ENCODE peak calls at places on chromosomes 5 and 9, in four cellular contexts. E, Y, Z and G are unnamed samples.

GRCh38 chr5:56829137-56829536 is 13.8 kb downstream of the MAP3K1 start:
- DNase-seq in E (no peak), Y (peak), Z (no peak), G (no peak)

GRCh38 chr5:92518318-92518913 is 1062.6 kb downstream of the NR2F1-AS1 start:
- DNase-seq in E (peak), Y (no peak), Z (no peak), G (peak)

GRCh38 chr9:22342489-22343217 is 104.0 kb upstream of the DMRTA1 start:
- DNase-seq in E (no peak), Y (no peak), Z (no peak), G (peak)

GRCh38 chr9:97315550-97315949 is 8.1 kb downstream of the CCDC180 start:
- DNase-seq in E (no peak), Y (peak), Z (no peak), G (no peak)

GRCh38 chr5:9557696-9558095 is 11.8 kb upstream of the SEMA5A start:
- DNase-seq in E (no peak), Y (no peak), Z (no peak), G (no peak)

GRCh38 chr5:10250804-10251276 is 760 bp downstream of the CCT5 start:
- DNase-seq in E (no peak), Y (no peak), Z (no peak), G (no peak)

GRCh38 chr9:95966303-95966702 is 90.8 kb downstream of the ERCC6L2 start:
- DNase-seq in E (no peak), Y (no peak), Z (no peak), G (no peak)

GRCh38 chr5:178983728-178984127 is 11.4 kb downstream of the GRM6 start:
- DNase-seq in E (no peak), Y (no peak), Z (no peak), G (no peak)

GRCh38 chr5:69035665-69036064 is 58.1 kb upstream of the SLC30A5 start:
- DNase-seq in E (no peak), Y (no peak), Z (no peak), G (no peak)

GRCh38 chr5:5304361-5305035 is 118.0 kb upstream of the ICE1 start:
- DNase-seq in E (no peak), Y (no peak), Z (no peak), G (no peak)

GRCh38 chr9:136482046-136482792 is 621 bp downstream of the SEC16A start:
- DNase-seq in E (no peak), Y (peak), Z (no peak), G (no peak)

GRCh38 chr5:142922223-142922952 is 152.2 kb downstream of the ARHGAP26 start:
- DNase-seq in E (peak), Y (peak), Z (no peak), G (peak)
- TF ChIP-seq JUN in E (peak), Y (no peak), Z (no peak), G (peak)

GRCh38 chr9:98986866-98987653 is 43.4 kb downstream of the COL15A1 start:
- DNase-seq in E (no peak), Y (no peak), Z (no peak), G (no peak)

GRCh38 chr9:98990181-98990870 is 46.6 kb downstream of the COL15A1 start:
- DNase-seq in E (no peak), Y (no peak), Z (no peak), G (no peak)

GRCh38 chr9:98991981-98992884 is 48.5 kb downstream of the COL15A1 start:
- DNase-seq in E (no peak), Y (no peak), Z (no peak), G (no peak)

GRCh38 chr9:98992885-98993569 is 49.3 kb downstream of the COL15A1 start:
- DNase-seq in E (no peak), Y (no peak), Z (no peak), G (no peak)

DNA sequence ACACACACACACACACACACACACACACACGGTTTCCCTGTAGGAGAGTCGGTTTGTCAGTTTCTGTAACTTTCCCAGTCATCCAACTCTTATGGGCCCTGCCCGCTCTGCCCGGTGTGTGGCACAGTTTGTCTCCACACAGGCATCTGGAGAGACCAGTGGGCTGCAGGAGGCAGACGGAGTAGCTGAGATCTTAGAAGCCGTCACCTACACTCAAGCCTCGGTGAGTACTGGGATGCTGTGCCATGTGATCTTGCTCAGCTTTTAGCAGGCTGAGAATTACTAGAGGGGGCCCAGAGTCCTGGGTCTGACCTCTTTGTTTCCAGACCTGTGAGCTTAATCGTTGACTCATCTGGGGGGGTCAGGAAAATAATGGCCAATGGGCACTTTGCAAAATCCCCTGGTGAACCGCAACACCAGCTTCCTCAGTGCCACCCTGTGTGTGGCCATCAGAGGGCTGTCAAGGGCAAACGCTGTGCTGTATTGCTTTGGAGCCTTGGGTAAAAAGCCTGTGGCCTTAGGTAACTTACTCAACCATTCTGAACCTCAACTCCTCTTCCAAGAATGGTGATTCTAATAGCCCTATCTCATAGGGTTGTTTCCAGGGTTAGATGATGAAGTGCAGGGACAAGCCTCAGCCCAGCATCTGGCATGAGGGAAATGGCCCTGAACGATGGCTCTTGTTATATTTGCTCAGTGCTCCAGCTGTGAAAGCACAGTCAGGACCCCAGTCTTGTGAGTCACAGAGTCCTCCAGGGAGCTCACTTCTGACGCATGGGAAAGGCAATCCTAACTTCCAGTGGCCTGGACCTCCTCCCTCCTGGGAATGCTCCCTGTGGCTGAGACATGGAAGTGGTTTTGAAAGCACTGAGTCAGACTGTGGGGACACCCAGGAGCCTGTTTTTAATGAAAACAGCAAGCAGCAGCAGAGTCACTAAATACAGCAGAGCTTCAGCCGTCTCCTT is 45.6 kb downstream of the COL15A1 start:
- DNase-seq in E (peak), Y (no peak), Z (no peak), G (peak)
- TF ChIP-seq CTCF in E (peak), Y (no peak), Z (peak), G (no peak)

DNA sequence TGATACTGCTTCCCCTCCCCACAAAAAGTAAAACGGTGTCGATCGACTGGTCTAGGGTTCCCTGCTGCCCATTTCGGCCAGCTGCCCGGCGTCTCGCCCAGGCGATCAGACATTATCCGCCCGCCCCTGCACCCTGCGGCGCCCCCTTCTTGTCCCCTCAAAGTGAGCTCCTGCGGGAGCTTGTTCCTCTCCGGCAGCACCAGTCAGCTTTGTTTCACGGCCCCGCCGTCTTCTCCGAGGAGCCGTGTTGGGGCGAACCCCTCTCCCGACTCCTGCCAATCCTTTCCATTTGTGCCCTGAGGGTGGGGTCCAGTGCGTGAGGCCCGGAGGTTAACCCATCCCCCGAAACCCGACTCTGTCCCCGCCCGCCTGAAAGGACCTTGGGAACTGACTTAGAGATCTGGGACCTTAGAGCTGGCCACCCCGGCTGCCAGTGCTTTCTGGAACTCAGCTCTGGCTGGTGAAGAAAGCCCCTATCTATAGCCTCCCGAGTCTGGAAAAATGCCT is 518 bp downstream of the UBE2B start:
- DNase-seq in E (peak), Y (peak), Z (peak), G (peak)
- TF ChIP-seq RNF2 in E (no peak), Y (no peak), Z (no peak), G (no peak)

DNA sequence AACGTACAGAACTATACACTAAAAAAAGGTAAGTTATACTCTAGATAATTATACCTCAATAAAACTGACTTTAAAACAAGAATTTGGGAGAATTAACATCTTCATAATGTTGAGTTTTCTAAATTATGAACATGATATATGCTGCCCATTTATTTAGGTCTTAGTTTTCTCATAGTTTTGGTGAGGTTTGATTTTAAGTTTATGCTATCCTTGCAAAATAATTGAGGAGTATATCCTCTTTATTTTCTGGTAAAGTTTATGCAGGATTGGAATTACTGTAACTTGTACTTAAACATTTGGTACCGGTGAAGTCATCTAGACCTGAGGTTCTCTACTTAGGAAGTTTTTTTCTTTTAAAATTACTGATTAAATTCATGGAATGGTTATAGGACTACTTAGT is 38.9 kb upstream of the RNU6ATAC start:
- DNase-seq in E (no peak), Y (no peak), Z (no peak), G (no peak)
- TF ChIP-seq JUN in E (no peak), Y (no peak), Z (no peak), G (no peak)

GRCh38 chr5:28648108-28648507 is 1609.7 kb upstream of the CDH9 start:
- DNase-seq in E (peak), Y (no peak), Z (no peak), G (peak)
- TF ChIP-seq CTCF in E (no peak), Y (no peak), Z (no peak), G (no peak)

GRCh38 chr9:121642758-121643157 is 8.7 kb upstream of the DAB2IP start:
- DNase-seq in E (no peak), Y (no peak), Z (no peak), G (no peak)

GRCh38 chr9:121645853-121646807 is 5.3 kb upstream of the DAB2IP start:
- DNase-seq in E (no peak), Y (no peak), Z (no peak), G (no peak)

GRCh38 chr9:121643473-121643872 is 8.0 kb upstream of the DAB2IP start:
- DNase-seq in E (no peak), Y (no peak), Z (no peak), G (no peak)

GRCh38 chr9:121646992-121647391 is 4.4 kb upstream of the DAB2IP start:
- DNase-seq in E (no peak), Y (peak), Z (no peak), G (no peak)

GRCh38 chr9:121645003-121645402 is 6.4 kb upstream of the DAB2IP start:
- DNase-seq in E (no peak), Y (no peak), Z (no peak), G (no peak)
- TF ChIP-seq RNF2 in E (no peak), Y (no peak), Z (no peak), G (no peak)

GRCh38 chr5:158691576-158691975 is 408.1 kb downstream of the EBF1 start:
- DNase-seq in E (no peak), Y (no peak), Z (no peak), G (no peak)
- TF ChIP-seq JUN in E (no peak), Y (no peak), Z (no peak), G (no peak)

DNA sequence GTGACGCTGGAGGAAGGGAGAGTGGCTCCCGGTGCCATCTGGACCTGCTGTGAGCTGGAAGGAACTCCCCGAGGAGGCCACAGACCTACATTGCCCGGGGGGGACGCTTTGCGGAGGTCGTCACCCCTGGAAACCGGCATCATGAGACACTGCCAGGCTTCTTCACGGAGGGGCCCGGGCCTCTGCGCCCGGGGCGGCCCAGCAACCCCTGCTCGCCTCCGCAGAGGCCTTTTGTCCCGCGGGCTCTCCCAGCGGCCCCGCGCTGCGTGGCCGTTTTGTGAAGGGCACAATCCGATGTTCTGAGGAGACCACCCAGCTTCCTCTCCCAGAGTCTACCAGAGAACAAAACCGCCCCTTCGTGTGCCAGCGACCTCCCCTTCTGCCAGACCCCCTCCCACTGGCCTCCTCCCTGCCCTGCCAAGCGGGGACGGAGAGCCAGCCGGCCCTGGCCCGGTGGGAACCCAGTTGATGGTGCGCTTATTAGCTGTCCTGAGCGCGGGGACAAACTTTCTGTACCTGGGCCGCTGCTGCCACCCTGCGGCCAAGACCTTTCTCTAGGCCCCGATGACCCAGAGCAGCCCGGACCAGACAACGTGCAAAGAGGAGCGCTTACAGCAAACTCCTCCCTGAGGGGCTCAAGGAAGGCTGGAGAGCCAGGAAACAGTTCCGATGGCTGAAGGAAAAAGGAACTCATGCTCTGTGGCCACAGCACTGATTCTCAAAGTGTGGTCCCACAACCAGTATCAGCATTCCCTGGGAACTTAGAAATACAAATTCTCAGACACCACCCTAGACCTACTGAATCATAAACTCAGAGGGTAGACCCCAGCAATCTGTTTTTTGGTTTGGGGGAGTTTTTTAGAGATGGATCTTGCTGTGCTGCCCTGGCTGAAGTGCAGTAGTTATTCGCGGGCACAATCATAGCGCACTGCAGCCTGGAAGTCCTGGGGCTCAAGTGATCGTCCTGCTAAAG is 86.7 kb downstream of the SLC1A3 start:
- DNase-seq in E (peak), Y (peak), Z (peak), G (peak)
- TF ChIP-seq CTCF in E (peak), Y (peak), Z (peak), G (peak)

GRCh38 chr5:79297661-79298060 is 61.7 kb downstream of the JMY start:
- DNase-seq in E (no peak), Y (peak), Z (no peak), G (no peak)
- TF ChIP-seq RNF2 in E (no peak), Y (no peak), Z (no peak), G (no peak)

GRCh38 chr9:84206801-84207200 is 133.8 kb downstream of the SLC28A3 start:
- DNase-seq in E (no peak), Y (no peak), Z (no peak), G (no peak)

GRCh38 chr9:84212982-84213381 is 127.6 kb downstream of the SLC28A3 start:
- DNase-seq in E (no peak), Y (no peak), Z (no peak), G (no peak)

GRCh38 chr9:84207443-84208032 is 133.0 kb downstream of the SLC28A3 start:
- DNase-seq in E (no peak), Y (no peak), Z (no peak), G (no peak)

GRCh38 chr9:84216151-84216550 is 124.4 kb downstream of the SLC28A3 start:
- DNase-seq in E (no peak), Y (no peak), Z (no peak), G (no peak)

GRCh38 chr9:84212224-84212623 is 128.3 kb downstream of the SLC28A3 start:
- DNase-seq in E (no peak), Y (no peak), Z (no peak), G (no peak)
- TF ChIP-seq JUN in E (no peak), Y (no peak), Z (no peak), G (no peak)